ENCODE peak calls at places on chromosomes 7 and 10, in four cellular contexts. G is activated CD4-positive, CD25-positive, alpha-beta regulatory T cell treated with anti-CD3 and anti-CD28 coated beads, Interleukin-2, amount 50 U/mL, for 72 hours; Y is mucosa of gallbladder; D is epithelial cell of esophagus. J is an unnamed sample.

GRCh38 chr10:14653271-14654161 is 121.2 kb downstream of the FAM107B start:
- DNase-seq in G (no peak), Y (peak), D (peak), J (peak)

GRCh38 chr7:66626236-66626957 is 2.3 kb upstream of the KCTD7 start:
- DNase-seq in G (no peak), Y (no peak), D (peak), J (peak)

GRCh38 chr10:71285180-71285545 is 33.9 kb upstream of the SLC29A3 start:
- DNase-seq in G (no peak), Y (no peak), D (peak), J (no peak)

GRCh38 chr10:31604141-31604540 is 285.1 kb downstream of the ZEB1 start:
- DNase-seq in G (no peak), Y (no peak), D (no peak), J (no peak)

GRCh38 chr10:14560794-14561765 is 213.6 kb downstream of the FAM107B start:
- DNase-seq in G (no peak), Y (no peak), D (no peak), J (no peak)

GRCh38 chr7:118252087-118252486 is 27.6 kb downstream of the ANKRD7 start:
- DNase-seq in G (no peak), Y (no peak), D (no peak), J (no peak)

GRCh38 chr10:67676208-67676825 is 19.7 kb downstream of the CTNNA3 start:
- DNase-seq in G (no peak), Y (no peak), D (no peak), J (no peak)

GRCh38 chr10:104234934-104235333 is 2.8 kb upstream of the CFAP43 start:
- DNase-seq in G (no peak), Y (no peak), D (no peak), J (no peak)

GRCh38 chr10:71077796-71078453 is 134.4 kb upstream of the UNC5B start:
- DNase-seq in G (peak), Y (no peak), D (no peak), J (no peak)

GRCh38 chr7:22601812-22602568 is 102.0 kb upstream of the STEAP1B start:
- DNase-seq in G (no peak), Y (no peak), D (peak), J (no peak)

GRCh38 chr7:44727346-44728262 is 21.0 kb upstream of the ZMIZ2 start:
- DNase-seq in G (no peak), Y (no peak), D (peak), J (peak)

GRCh38 chr10:106682175-106682574 is 482.3 kb downstream of the SORCS1 start:
- DNase-seq in G (no peak), Y (no peak), D (peak), J (no peak)

GRCh38 chr7:50307368-50308012 is 3.0 kb downstream of the IKZF1 start:
- DNase-seq in G (no peak), Y (no peak), D (no peak), J (no peak)

GRCh38 chr7:47119408-47119807 is 462.5 kb downstream of the TNS3 start:
- DNase-seq in G (no peak), Y (peak), D (no peak), J (no peak)

GRCh38 chr7:149736478-149737360 is 36.7 kb downstream of the ZNF467 start:
- DNase-seq in G (no peak), Y (no peak), D (no peak), J (no peak)

GRCh38 chr7:105782391-105783063 is 93.9 kb downstream of the ATXN7L1 start:
- DNase-seq in G (no peak), Y (no peak), D (peak), J (no peak)

GRCh38 chr10:30002438-30003266 is 56.7 kb downstream of the JCAD start:
- DNase-seq in G (peak), Y (peak), D (peak), J (peak)

GRCh38 chr7:91945476-91945875 is 4.8 kb downstream of the AKAP9 start:
- DNase-seq in G (no peak), Y (no peak), D (peak), J (peak)

GRCh38 chr10:117762819-117763172 is 220.2 kb downstream of the EMX2 start:
- DNase-seq in G (no peak), Y (no peak), D (no peak), J (no peak)

J was measured in foreskin keratinocyte.